ENCODE peak calls at places on chromosomes 6 and 20, in four cellular contexts. One of them, this sample, is unnamed.

GRCh38 chr20:13101701-13102100 is 92.9 kb downstream of the SPTLC3 start:
- DNase-seq in K562: no peak
- DNase-seq in GM12878: no peak
- DNase-seq in HepG2: no peak
- DNase-seq in this sample: no peak

GRCh38 chr6:96898241-96898851 is 655 bp upstream of the NDUFAF4 start:
- DNase-seq in GM12878: no peak
- DNase-seq in HepG2: no peak
- DNase-seq in K562: peak; percentile 24
- DNase-seq in this sample: no peak

GRCh38 chr20:47070176-47070575 is 175.5 kb downstream of the EYA2 start:
- DNase-seq in K562: no peak
- DNase-seq in GM12878: no peak
- DNase-seq in HepG2: no peak
- DNase-seq in this sample: no peak

GRCh38 chr6:130715058-130715457 is 112.1 kb upstream of the SMLR1 start:
- DNase-seq in HepG2: no peak
- DNase-seq in GM12878: no peak
- DNase-seq in K562: no peak
- DNase-seq in this sample: no peak

GRCh38 chr6:133609404-133610270 is 279.3 kb upstream of the TCF21 start:
- DNase-seq in HepG2: peak; percentile 88
- DNase-seq in K562: no peak
- DNase-seq in GM12878: no peak
- DNase-seq in this sample: no peak

GRCh38 chr6:25192562-25192961 is 86.6 kb upstream of the CARMIL1 start:
- DNase-seq in GM12878: no peak
- DNase-seq in HepG2: no peak
- DNase-seq in K562: no peak
- DNase-seq in this sample: no peak

GRCh38 chr6:158655569-158656450 is 6.0 kb downstream of the SYTL3 start:
- DNase-seq in K562: no peak
- DNase-seq in GM12878: no peak
- DNase-seq in HepG2: no peak
- DNase-seq in this sample: no peak

GRCh38 chr6:49835140-49835539 is 31.2 kb downstream of the CRISP1 start:
- DNase-seq in K562: no peak
- DNase-seq in HepG2: no peak
- DNase-seq in GM12878: no peak
- DNase-seq in this sample: no peak

GRCh38 chr20:64119681-64120341 is 12.4 kb upstream of the NPBWR2 start:
- DNase-seq in K562: no peak
- DNase-seq in GM12878: no peak
- DNase-seq in HepG2: no peak
- DNase-seq in this sample: no peak

GRCh38 chr20:60050193-60050960 is 92.2 kb downstream of the CDH26 start:
- DNase-seq in HepG2: peak; percentile 18
- DNase-seq in K562: no peak
- DNase-seq in GM12878: no peak
- DNase-seq in this sample: no peak

GRCh38 chr6:158408552-158409130 is 96.4 kb downstream of the TULP4 start:
- DNase-seq in K562: peak; percentile 22
- DNase-seq in GM12878: no peak
- DNase-seq in HepG2: no peak
- DNase-seq in this sample: no peak

GRCh38 chr20:54726687-54727086 is 251.3 kb downstream of the DOK5 start:
- DNase-seq in K562: no peak
- DNase-seq in GM12878: no peak
- DNase-seq in HepG2: no peak
- DNase-seq in this sample: no peak

GRCh38 chr6:135114355-135115145 is 59.9 kb upstream of the HBS1L start:
- DNase-seq in GM12878: peak; percentile 67
- DNase-seq in K562: no peak
- DNase-seq in HepG2: no peak
- DNase-seq in this sample: no peak

GRCh38 chr20:10671850-10672578 is 1.8 kb downstream of the JAG1 start:
- DNase-seq in HepG2: no peak
- DNase-seq in K562: peak; percentile 15
- DNase-seq in GM12878: no peak
- DNase-seq in this sample: no peak

GRCh38 chr6:127022297-127022696 is 96.2 kb upstream of the RSPO3 start:
- DNase-seq in GM12878: no peak
- DNase-seq in HepG2: peak; percentile 76
- DNase-seq in K562: no peak
- DNase-seq in this sample: peak; percentile 29

GRCh38 chr6:39484276-39484675 is 161.8 kb upstream of the KCNK16 start:
- DNase-seq in K562: no peak
- DNase-seq in GM12878: no peak
- DNase-seq in HepG2: no peak
- DNase-seq in this sample: no peak

GRCh38 chr20:38607351-38607750 is 5.7 kb downstream of the ARHGAP40 start:
- DNase-seq in GM12878: no peak
- DNase-seq in HepG2: no peak
- DNase-seq in K562: no peak
- DNase-seq in this sample: no peak

GRCh38 chr6:22785036-22785435 is 215.7 kb downstream of the HDGFL1 start:
- DNase-seq in K562: no peak
- DNase-seq in HepG2: no peak
- DNase-seq in GM12878: no peak
- DNase-seq in this sample: no peak

GRCh38 chr20:35303735-35304431 is 11.7 kb upstream of the FAM83C start:
- DNase-seq in HepG2: peak; percentile 91
- DNase-seq in GM12878: peak; percentile 31
- DNase-seq in K562: peak; percentile 89
- DNase-seq in this sample: peak; percentile 85

GRCh38 chr20:2332711-2333110 is 36.9 kb downstream of the TGM3 start:
- DNase-seq in GM12878: no peak
- DNase-seq in K562: no peak
- DNase-seq in HepG2: no peak
- DNase-seq in this sample: no peak

GRCh38 chr6:113719056-113719455 is 138.1 kb upstream of the MARCKS start:
- DNase-seq in K562: no peak
- DNase-seq in HepG2: no peak
- DNase-seq in GM12878: no peak
- DNase-seq in this sample: no peak

GRCh38 chr6:169070506-169071176 is 183.0 kb downstream of the THBS2 start:
- DNase-seq in K562: no peak
- DNase-seq in GM12878: no peak
- DNase-seq in HepG2: peak; percentile 26
- DNase-seq in this sample: peak; percentile 42

GRCh38 chr6:1667012-1667804 is 57.5 kb downstream of the FOXC1 start:
- DNase-seq in HepG2: no peak
- DNase-seq in K562: no peak
- DNase-seq in GM12878: no peak
- DNase-seq in this sample: peak; percentile 76

GRCh38 chr6:1311400-1312192 is at the start of gene FOXQ1:
- DNase-seq in K562: no peak
- DNase-seq in GM12878: no peak
- DNase-seq in HepG2: peak; percentile 95
- DNase-seq in this sample: peak; percentile 55

GRCh38 chr6:24004062-24004461 is 122.0 kb upstream of the NRSN1 start:
- DNase-seq in GM12878: no peak
- DNase-seq in HepG2: no peak
- DNase-seq in K562: no peak
- DNase-seq in this sample: no peak

GRCh38 chr20:7503501-7503900 is 436.8 kb downstream of the HAO1 start:
- DNase-seq in GM12878: no peak
- DNase-seq in HepG2: no peak
- DNase-seq in K562: no peak
- DNase-seq in this sample: no peak

GRCh38 chr6:153056308-153056707 is 53.8 kb upstream of the MTRF1L start:
- DNase-seq in HepG2: no peak
- DNase-seq in K562: no peak
- DNase-seq in GM12878: no peak
- DNase-seq in this sample: no peak

GRCh38 chr6:53309897-53310291 is 38.9 kb downstream of the ELOVL5 start:
- DNase-seq in HepG2: no peak
- DNase-seq in GM12878: no peak
- DNase-seq in K562: no peak
- DNase-seq in this sample: no peak

GRCh38 chr6:84773431-84774173 is 9.2 kb upstream of the TBX18 start:
- DNase-seq in K562: peak; percentile 35
- DNase-seq in HepG2: no peak
- DNase-seq in GM12878: no peak
- DNase-seq in this sample: no peak

GRCh38 chr6:53956068-53956711 is 155.1 kb upstream of the MLIP start:
- DNase-seq in K562: peak; percentile 16
- DNase-seq in GM12878: peak; percentile 8
- DNase-seq in HepG2: peak; percentile 79
- DNase-seq in this sample: peak; percentile 82

GRCh38 chr6:25122001-25122400 is 157.2 kb upstream of the CARMIL1 start:
- DNase-seq in GM12878: no peak
- DNase-seq in HepG2: no peak
- DNase-seq in K562: no peak
- DNase-seq in this sample: no peak

GRCh38 chr6:91149914-91150674 is 563.2 kb upstream of the MAP3K7 start:
- DNase-seq in HepG2: no peak
- DNase-seq in GM12878: no peak
- DNase-seq in K562: no peak
- DNase-seq in this sample: no peak

GRCh38 chr6:163573503-163574179 is 159.1 kb downstream of the QKI start:
- DNase-seq in GM12878: no peak
- DNase-seq in K562: no peak
- DNase-seq in HepG2: no peak
- DNase-seq in this sample: no peak

DNA sequence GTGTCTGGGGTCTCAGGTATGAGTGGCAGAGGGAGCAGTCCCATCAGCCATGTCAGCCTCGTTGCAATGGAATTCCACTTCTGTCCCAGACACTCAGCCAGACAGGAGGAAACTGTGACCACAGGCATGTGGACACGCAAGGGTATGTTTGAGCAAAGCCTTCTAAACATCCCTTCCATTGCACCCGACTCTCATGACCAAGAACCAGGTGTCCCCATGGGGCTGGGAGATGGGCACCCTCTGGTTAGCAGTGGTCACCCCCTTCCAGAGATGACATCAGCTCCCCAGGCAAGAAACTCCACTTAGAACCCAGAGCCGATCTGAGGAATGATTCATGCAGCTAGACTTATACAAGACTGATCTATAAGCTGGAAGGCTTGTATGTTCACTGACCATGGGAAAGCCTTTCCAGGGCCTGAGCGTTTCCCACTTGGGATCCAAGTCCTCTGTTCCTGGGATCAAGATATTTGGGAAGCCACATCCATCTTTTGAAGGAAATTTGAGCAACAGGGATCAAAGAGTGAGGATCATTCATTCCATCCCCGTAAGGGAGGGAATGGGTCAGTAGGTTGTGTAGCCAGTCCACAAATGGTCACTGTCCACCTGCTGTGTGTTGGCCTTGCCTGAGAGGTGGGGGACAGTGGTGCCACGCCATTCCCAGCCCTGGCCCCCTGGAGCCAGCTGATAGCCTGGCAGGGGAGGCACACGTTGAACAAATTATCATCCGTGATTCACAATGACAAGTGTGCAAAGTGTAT is 3.9 kb upstream of the MRGBP start:
- DNase-seq in K562: no peak
- DNase-seq in HepG2: peak; percentile 48
- DNase-seq in GM12878: no peak
- DNase-seq in this sample: no peak
- TF ChIP-seq TARDBP in K562: no peak
- TF ChIP-seq TARDBP in HepG2: no peak
- TF ChIP-seq TARDBP in GM12878: no peak
- TF ChIP-seq TARDBP in this sample: no peak

GRCh38 chr6:92559002-92559401 is 860.4 kb downstream of the EPHA7 start:
- DNase-seq in GM12878: no peak
- DNase-seq in HepG2: no peak
- DNase-seq in K562: no peak
- DNase-seq in this sample: no peak

GRCh38 chr6:92564393-92564792 is 855.0 kb downstream of the EPHA7 start:
- DNase-seq in K562: no peak
- DNase-seq in GM12878: no peak
- DNase-seq in HepG2: no peak
- DNase-seq in this sample: no peak

GRCh38 chr6:92559611-92560010 is 859.7 kb downstream of the EPHA7 start:
- DNase-seq in K562: no peak
- DNase-seq in HepG2: no peak
- DNase-seq in GM12878: no peak
- DNase-seq in this sample: no peak
- TF ChIP-seq SP1 in K562: no peak
- TF ChIP-seq SP1 in HepG2: no peak
- TF ChIP-seq SP1 in GM12878: no peak
- TF ChIP-seq SP1 in this sample: no peak

DNA sequence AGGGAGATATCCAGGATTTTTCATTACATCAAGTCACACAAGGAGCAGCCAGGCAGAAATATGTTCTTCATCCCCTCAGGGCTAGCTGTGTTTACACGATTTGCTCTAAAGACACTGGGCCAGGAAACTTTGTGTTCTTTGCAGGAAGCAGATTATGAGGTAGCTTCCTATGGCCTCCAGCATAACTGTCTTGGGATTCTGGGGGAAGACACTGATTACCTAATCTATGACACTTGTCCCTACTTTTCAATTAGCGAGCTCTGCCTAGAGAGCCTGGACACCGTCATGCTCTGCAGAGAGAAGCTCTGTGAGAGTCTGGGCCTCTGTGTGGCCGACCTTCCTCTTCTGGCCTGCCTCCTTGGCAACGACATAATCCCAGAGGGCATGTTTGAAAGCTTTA is 11.2 kb downstream of the FAM120B start:
- DNase-seq in GM12878: no peak
- DNase-seq in HepG2: no peak
- DNase-seq in K562: no peak
- DNase-seq in this sample: no peak
- TF ChIP-seq TARDBP in GM12878: no peak
- TF ChIP-seq TARDBP in HepG2: no peak
- TF ChIP-seq TARDBP in K562: no peak
- TF ChIP-seq TARDBP in this sample: no peak

GRCh38 chr20:51876511-51876910 is 74.2 kb upstream of the SALL4 start:
- DNase-seq in HepG2: no peak
- DNase-seq in K562: no peak
- DNase-seq in GM12878: no peak
- DNase-seq in this sample: no peak
- TF ChIP-seq SP1 in HepG2: no peak
- TF ChIP-seq SP1 in K562: no peak
- TF ChIP-seq SP1 in GM12878: no peak
- TF ChIP-seq SP1 in this sample: no peak

This sample was measured in HEK293T.